ENCODE peak calls at places on chromosomes 1 and 21, in seven cellular contexts. X is CD8-positive, alpha-beta T cell; G is lower lobe of right lung; B is kidney glomerular epithelial cell; Z is T-helper 17 cell; K is psoas muscle; W is stimulated activated CD4-positive, alpha-beta T cell treated with anti-CD3 and anti-CD28 coated beads, TNF-alpha, amount 100 ng/mL, for 1 hour. I is an unnamed sample.
A peak's percentile ranks its signal among the peaks of the same experiment; 100 is the strongest.

GRCh38 chr1:231040800-231041704 is 998 bp upstream of the FAM89A start:
- DNase-seq in X (no peak), Z (no peak), K (peak; percentile 22), G (no peak), W (no peak), B (no peak), I (peak; percentile 69)

GRCh38 chr1:187862506-187862905 is 1033.8 kb downstream of the PLA2G4A start:
- DNase-seq in W (no peak), B (no peak), Z (no peak), X (no peak), G (no peak), K (no peak), I (no peak)

GRCh38 chr1:93360111-93360510 is 14.4 kb downstream of the DR1 start:
- DNase-seq in B (no peak), X (no peak), G (no peak), Z (no peak), W (no peak), K (no peak), I (no peak)

GRCh38 chr21:42248783-42249597 is 30.1 kb downstream of the ABCG1 start:
- DNase-seq in B (no peak), X (no peak), G (peak; percentile 36), W (no peak), Z (no peak), K (no peak), I (no peak)

GRCh38 chr1:64524614-64525013 is 54.7 kb downstream of the CACHD1 start:
- DNase-seq in K (no peak), G (no peak), B (no peak), Z (no peak), W (no peak), X (no peak), I (no peak)

GRCh38 chr1:30887485-30888315 is 20.9 kb downstream of the SDC3 start:
- DNase-seq in G (no peak), B (no peak), K (no peak), Z (no peak), X (no peak), W (no peak), I (no peak)

GRCh38 chr1:244868484-244869363 is 4.4 kb upstream of the HNRNPU start:
- DNase-seq in X (no peak), W (no peak), Z (no peak), B (no peak), G (no peak), K (no peak), I (no peak)

GRCh38 chr1:43600033-43601020 is 49.6 kb upstream of the KDM4A start:
- DNase-seq in K (no peak), B (no peak), Z (no peak), W (no peak), G (peak; percentile 67), X (no peak), I (no peak)

GRCh38 chr1:155761746-155762400 is 73.0 kb downstream of the DAP3 start:
- DNase-seq in B (no peak), G (no peak), K (no peak), Z (no peak), W (no peak), X (no peak), I (peak; percentile 26)

GRCh38 chr1:172895050-172895460 is 155.7 kb downstream of the TNFSF18 start:
- DNase-seq in Z (no peak), G (no peak), W (no peak), K (no peak), B (no peak), X (no peak), I (no peak)

GRCh38 chr1:84319662-84320061 is 18.2 kb downstream of the SAMD13 start:
- DNase-seq in G (no peak), W (no peak), Z (no peak), K (no peak), X (no peak), B (no peak), I (no peak)

GRCh38 chr1:43540653-43541071 is 10.0 kb downstream of the PTPRF start:
- DNase-seq in K (no peak), X (no peak), B (no peak), W (no peak), Z (no peak), G (peak; percentile 41), I (no peak)

GRCh38 chr1:25715888-25716287 is 84.1 kb upstream of the SELENON start:
- DNase-seq in B (no peak), X (no peak), Z (no peak), K (no peak), W (no peak), G (no peak), I (no peak)

GRCh38 chr1:43414634-43415223 is 25.0 kb downstream of the SZT2 start:
- DNase-seq in W (peak; percentile 48), Z (peak; percentile 37), K (peak; percentile 48), X (peak; percentile 40), B (peak; percentile 2), G (no peak), I (no peak)